ENCODE peak calls at places on chromosomes 16 and 17, in eight cellular contexts. S, Y, P, D, H, V, U and R are unnamed samples.
A peak's percentile ranks its signal among the peaks of the same experiment; 100 is the strongest.

GRCh38 chr17:62968445-62968923 is 2.4 kb downstream of the TANC2 start:
- DNase-seq in V (peak; percentile 87), U (no peak), S (peak; percentile 88), D (no peak), P (no peak), Y (peak; percentile 44), H (peak; percentile 24), R (peak; percentile 37)

GRCh38 chr17:49054342-49055092 is 57.3 kb downstream of the IGF2BP1 start:
- DNase-seq in Y (no peak), V (no peak), S (no peak), H (no peak), P (no peak), U (no peak), D (no peak), R (no peak)

GRCh38 chr17:44608732-44609435 is 47.4 kb upstream of the MEIOC start:
- DNase-seq in U (no peak), H (no peak), V (peak; percentile 69), S (no peak), D (no peak), P (no peak), Y (no peak), R (no peak)

GRCh38 chr17:66426397-66427033 is 124.1 kb downstream of the PRKCA start:
- DNase-seq in U (no peak), P (no peak), S (peak; percentile 51), V (no peak), H (no peak), Y (peak; percentile 26), D (peak; percentile 27), R (no peak)

GRCh38 chr17:80826955-80827645 is 164.5 kb upstream of the CHMP6 start:
- DNase-seq in D (peak; percentile 81), U (no peak), S (no peak), H (no peak), Y (no peak), P (peak; percentile 56), V (peak; percentile 73), R (no peak)

GRCh38 chr17:37278247-37278894 is 97.4 kb upstream of the C17orf78 start:
- DNase-seq in U (no peak), V (no peak), P (no peak), Y (no peak), S (no peak), H (no peak), D (no peak), R (no peak)

GRCh38 chr17:80791758-80792284 is 199.8 kb upstream of the CHMP6 start:
- DNase-seq in P (no peak), H (no peak), D (peak; percentile 93), V (no peak), U (no peak), S (peak; percentile 72), Y (peak; percentile 55), R (peak; percentile 41)

GRCh38 chr16:81585785-81586184 is 141.2 kb downstream of the CMIP start:
- DNase-seq in U (no peak), H (no peak), S (peak; percentile 42), V (no peak), P (no peak), Y (no peak), D (no peak), R (no peak)

GRCh38 chr16:74842413-74842812 is 67.8 kb upstream of the FA2H start:
- DNase-seq in H (no peak), Y (no peak), V (peak; percentile 19), P (no peak), U (no peak), D (no peak), S (no peak), R (no peak)

GRCh38 chr17:27609606-27610303 is 21.2 kb upstream of the LGALS9 start:
- DNase-seq in D (no peak), U (no peak), V (peak; percentile 61), Y (peak; percentile 69), P (no peak), H (no peak), S (no peak), R (peak; percentile 74)

GRCh38 chr17:57879437-57880085 is 29.7 kb upstream of the MRPS23 start:
- DNase-seq in V (no peak), U (no peak), S (no peak), Y (no peak), P (no peak), H (no peak), D (no peak), R (no peak)

GRCh38 chr16:11806721-11807120 is 9.7 kb upstream of the ZC3H7A start:
- DNase-seq in Y (no peak), D (no peak), P (no peak), H (no peak), U (no peak), V (no peak), S (no peak), R (no peak)

GRCh38 chr17:42502926-42503325 is 33.1 kb upstream of the NAGLU start:
- DNase-seq in H (no peak), P (no peak), Y (no peak), D (no peak), S (no peak), U (no peak), V (no peak), R (no peak)

GRCh38 chr16:51022852-51023251 is 128.2 kb downstream of the SALL1 start:
- DNase-seq in Y (no peak), P (no peak), H (no peak), U (no peak), S (no peak), V (no peak), D (no peak), R (no peak)

GRCh38 chr17:82458885-82459424 is 414 bp downstream of the NARF start:
- DNase-seq in H (no peak), D (peak; percentile 71), U (no peak), Y (peak; percentile 34), P (no peak), S (no peak), V (peak; percentile 76), R (peak; percentile 36)
- TF ChIP-seq EP300 in H (no peak), D (no peak), U (no peak), Y (no peak), P (no peak), S (no peak), V (no peak), R (no peak)

DNA sequence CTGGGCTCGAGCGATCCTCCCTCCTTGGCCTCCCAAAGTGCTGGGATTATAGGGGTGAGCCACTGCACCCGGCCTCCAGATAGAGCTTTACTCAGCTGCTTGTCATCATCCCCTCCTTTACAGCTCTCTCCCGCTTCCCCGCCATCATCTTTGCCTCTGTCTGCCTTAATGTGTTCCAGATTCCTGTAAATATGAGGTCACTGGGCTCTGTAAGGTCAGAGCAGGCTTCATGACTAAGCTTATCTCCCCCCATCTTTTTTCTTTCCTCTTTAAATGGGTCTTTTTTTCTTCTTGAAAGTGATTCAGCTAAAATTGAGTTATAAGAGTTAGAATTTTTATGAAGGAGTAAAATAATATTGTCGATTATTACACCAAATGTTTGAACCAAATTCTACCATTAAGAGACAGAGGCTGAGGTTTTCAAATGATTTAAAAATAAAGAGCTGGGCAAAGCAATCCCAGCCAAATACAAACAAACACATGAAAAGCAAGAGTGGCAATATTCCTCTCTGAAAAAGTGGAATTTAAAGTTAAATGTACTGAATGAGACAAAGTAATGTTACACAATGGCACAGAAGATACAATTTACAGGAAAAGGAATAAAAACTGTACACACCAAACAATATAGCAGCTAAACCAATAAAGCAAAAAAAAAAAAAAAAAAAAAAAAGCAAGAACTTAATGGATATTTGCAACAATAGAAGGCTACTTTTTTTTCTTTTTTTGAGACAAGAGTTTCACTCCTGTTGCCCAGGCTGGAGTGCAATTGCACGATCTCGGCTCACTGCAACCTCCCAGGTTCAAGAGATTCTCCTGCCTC is 62.1 kb downstream of the CRISPLD2 start:
- DNase-seq in Y (no peak), S (peak; percentile 81), V (peak; percentile 55), D (no peak), P (no peak), U (no peak), H (no peak), R (no peak)
- TF ChIP-seq POLR2AphosphoS5 in Y (peak; percentile 44), S (no peak), V (peak; percentile 55), D (peak; percentile 58), P (no peak), U (no peak), H (no peak), R (no peak)

GRCh38 chr16:88770459-88771293 is 14.3 kb downstream of the PIEZO1 start:
- DNase-seq in P (peak; percentile 89), H (no peak), Y (peak; percentile 75), U (no peak), V (peak; percentile 78), S (peak; percentile 89), D (peak; percentile 94), R (peak; percentile 40)
- H3K4me1 ChIP-seq in P (peaks cover 95% of the 10 kb centered on the region), H (peaks cover 28% of the 10 kb centered on the region), Y (peaks cover 77% of the 10 kb centered on the region), U (peaks cover 6% of the 10 kb centered on the region), V (peaks cover 67% of the 10 kb centered on the region), S (peaks cover 75% of the 10 kb centered on the region), D (no peaks in the 10 kb centered on the region), R (peaks cover 78% of the 10 kb centered on the region)

GRCh38 chr16:47565454-47565853 is 104.3 kb downstream of the PHKB start:
- DNase-seq in Y (peak; percentile 35), H (no peak), D (peak; percentile 82), V (no peak), U (no peak), S (no peak), P (no peak), R (no peak)
- TF ChIP-seq EP300 in Y (no peak), H (no peak), D (no peak), V (no peak), U (no peak), S (no peak), P (no peak), R (no peak)

DNA sequence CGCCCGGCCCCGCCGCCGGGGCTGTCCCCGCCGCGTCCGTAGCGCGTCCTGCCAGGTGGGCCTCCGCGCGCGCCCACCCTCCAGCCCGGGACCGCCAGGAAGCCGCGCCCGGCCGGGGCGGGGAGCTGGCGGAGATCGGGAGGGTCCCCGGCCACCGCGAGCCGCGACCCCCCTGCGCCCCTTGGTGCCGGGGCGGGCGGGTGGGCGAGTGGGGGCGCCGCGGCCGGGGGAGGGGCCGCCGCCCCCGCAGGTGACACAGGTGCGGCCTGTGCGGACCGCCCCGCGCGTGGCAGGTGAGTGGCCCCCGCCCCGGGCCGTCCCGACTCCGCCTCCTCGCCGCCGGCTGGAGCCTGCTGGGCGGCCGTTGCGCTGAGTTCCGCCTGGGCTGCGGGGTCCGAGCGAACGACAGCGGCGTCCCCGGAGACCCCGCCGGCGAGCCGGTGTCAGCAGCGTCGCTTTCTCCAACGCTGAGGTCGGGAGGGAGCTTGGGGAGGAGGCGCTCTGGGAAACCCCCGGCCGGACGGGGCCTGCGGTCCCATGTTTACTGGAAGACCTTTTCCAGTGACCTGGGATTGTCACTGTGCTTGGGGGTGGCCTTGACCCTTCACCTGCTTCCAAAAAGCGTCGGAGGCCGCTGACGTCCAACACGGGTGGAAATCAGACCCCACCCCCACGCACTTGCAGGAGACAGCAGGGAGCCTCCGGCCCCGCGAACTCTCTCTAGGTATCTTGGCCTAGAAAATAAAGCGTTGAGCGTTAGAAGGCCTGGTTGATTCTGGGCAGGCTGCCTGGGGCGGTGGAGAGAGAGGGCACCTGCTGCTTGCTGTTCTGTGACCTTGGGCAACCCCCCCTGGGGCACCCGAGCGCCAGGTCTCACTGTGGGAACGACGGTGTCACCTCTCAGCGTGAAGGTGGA is 542 bp downstream of the KLHL36 start:
- DNase-seq in U (peak; percentile 72), D (peak; percentile 81), Y (peak; percentile 73), H (no peak), P (peak; percentile 93), V (peak; percentile 79), S (peak; percentile 85), R (peak; percentile 68)
- TF ChIP-seq POLR2AphosphoS5 in U (no peak), D (no peak), Y (no peak), H (peak; percentile 60), P (no peak), V (no peak), S (no peak), R (no peak)